ENCODE peak calls at places on chromosomes 4 and X, in nine cellular contexts. A is suprapubic skin; G is A549; Z is NCI-H2081 treated with DMSO at 0.1 percent for 48 hours; L is GM23248; N is NK-92 treated with Interleukin-12 subunit alpha and Interleukin-12 subunit beta, amount 100 ng/mL, for 24 hours; X is stimulated activated CD8-positive, alpha-beta memory T cell treated with anti-CD3 and anti-CD28 coated beads, Interleukin-15, amount 100 ng/mL, for 48 hours; D is ecto neural progenitor cell; W is endothelial cell. S is an unnamed sample.

GRCh38 chrX:153876112-153876491 is 9.9 kb downstream of the L1CAM start:
- DNase-seq in G (no peak), W (no peak), A (no peak), L (no peak), D (no peak), X (no peak), N (no peak), Z (no peak), S (no peak)

GRCh38 chr4:53478671-53479456 is 101.4 kb downstream of the FIP1L1 start:
- DNase-seq in X (no peak), W (no peak), L (peak; percentile 91), G (peak; percentile 45), N (no peak), D (no peak), A (no peak), Z (no peak), S (no peak)

GRCh38 chr4:26576171-26576829 is 7.6 kb upstream of the TBC1D19 start:
- DNase-seq in L (peak; percentile 69), A (no peak), N (no peak), D (no peak), W (no peak), X (no peak), Z (no peak), G (no peak), S (no peak)

GRCh38 chr4:15395342-15395741 is 32.5 kb upstream of the C1QTNF7 start:
- DNase-seq in Z (no peak), N (no peak), L (peak; percentile 26), D (no peak), G (no peak), W (no peak), A (no peak), X (no peak), S (no peak)

GRCh38 chr4:17511041-17511949 is 595 bp downstream of the QDPR start:
- DNase-seq in A (peak; percentile 83), N (no peak), X (peak; percentile 49), L (peak; percentile 78), G (peak; percentile 46), W (peak; percentile 46), D (peak; percentile 63), Z (no peak), S (peak; percentile 43)

GRCh38 chrX:18643853-18644252 is 28.1 kb downstream of the RS1 start:
- DNase-seq in L (no peak), A (no peak), W (no peak), G (no peak), N (no peak), Z (no peak), X (no peak), D (no peak), S (no peak)

GRCh38 chrX:136318895-136319597 is 18.3 kb downstream of the ADGRG4 start:
- DNase-seq in N (no peak), D (no peak), W (no peak), L (no peak), X (no peak), G (no peak), Z (no peak), A (no peak), S (no peak)

GRCh38 chr4:150119492-150119891 is 41.2 kb downstream of the DCLK2 start:
- DNase-seq in N (no peak), G (peak; percentile 35), W (no peak), D (no peak), L (peak; percentile 71), Z (no peak), A (no peak), X (no peak), S (no peak)

GRCh38 chrX:67723580-67724351 is 179.9 kb downstream of the AR start:
- DNase-seq in X (no peak), G (no peak), W (no peak), N (no peak), A (no peak), D (no peak), L (no peak), Z (no peak), S (no peak)

GRCh38 chr4:176393306-176394013 is 73.7 kb downstream of the SPCS3 start:
- DNase-seq in N (no peak), W (no peak), L (no peak), Z (no peak), A (no peak), D (no peak), X (no peak), G (no peak), S (no peak)

GRCh38 chr4:133921280-133922195 is 280.1 kb downstream of the PABPC4L start:
- DNase-seq in X (no peak), Z (no peak), G (peak; percentile 1), N (no peak), L (peak; percentile 32), W (no peak), D (no peak), A (no peak), S (no peak)

GRCh38 chrX:153539171-153539978 is 21.9 kb downstream of the ATP2B3 start:
- DNase-seq in N (peak; percentile 18), Z (no peak), G (peak; percentile 70), L (peak; percentile 75), D (peak; percentile 82), W (peak; percentile 80), A (peak; percentile 80), X (peak; percentile 20), S (peak; percentile 72)

GRCh38 chrX:137565921-137566745 is at the start of gene ZIC3:
- DNase-seq in L (peak; percentile 35), G (no peak), X (peak; percentile 5), D (peak; percentile 88), Z (no peak), N (no peak), W (peak; percentile 72), A (no peak), S (peak; percentile 62)

GRCh38 chr4:86967061-86967460 is 32.2 kb downstream of the AFF1 start:
- DNase-seq in D (no peak), A (no peak), X (no peak), G (no peak), N (no peak), Z (no peak), L (no peak), W (no peak), S (no peak)

GRCh38 chrX:121407627-121408026 is 360.2 kb downstream of the GLUD2 start:
- DNase-seq in X (no peak), G (no peak), L (no peak), A (no peak), D (no peak), Z (no peak), W (no peak), N (no peak), S (no peak)

GRCh38 chr4:153488719-153489384 is 22.7 kb downstream of the TMEM131L start:
- DNase-seq in X (no peak), A (no peak), L (peak; percentile 50), N (no peak), Z (no peak), W (no peak), G (no peak), D (no peak), S (peak; percentile 71)

GRCh38 chr4:145583191-145583590 is 36.0 kb upstream of the MMAA start:
- DNase-seq in G (no peak), W (no peak), Z (no peak), D (no peak), L (no peak), A (no peak), N (no peak), X (no peak), S (no peak)

GRCh38 chrX:34483980-34484379 is 173.1 kb downstream of the TMEM47 start:
- DNase-seq in Z (no peak), D (no peak), G (no peak), N (no peak), L (no peak), W (no peak), A (no peak), X (no peak), S (no peak)